ENCODE peak calls at places on chromosomes 12 and 14, in ten cellular contexts. One of them, this sample, is unnamed.
A peak's percentile ranks its signal among the peaks of the same experiment; 100 is the strongest.

GRCh38 chr12:27382126-27382795 is 49.6 kb downstream of the BMAL2 start:
- DNase-seq in A549: no peak
- DNase-seq in neuronal stem cell: no peak
- DNase-seq in pancreas: no peak
- DNase-seq in mammary epithelial cell: no peak
- DNase-seq in effector memory CD4-positive, alpha-beta T cell: no peak
- DNase-seq in CD8-positive, alpha-beta memory T cell: no peak
- DNase-seq in fibroblast of lung: peak; percentile 9
- DNase-seq in Panc1: no peak
- DNase-seq in neural progenitor cell: no peak
- DNase-seq in this sample: no peak

GRCh38 chr12:8894986-8895385 is 19.3 kb upstream of the PHC1 start:
- DNase-seq in mammary epithelial cell: no peak
- DNase-seq in effector memory CD4-positive, alpha-beta T cell: no peak
- DNase-seq in A549: no peak
- DNase-seq in neural progenitor cell: no peak
- DNase-seq in CD8-positive, alpha-beta memory T cell: no peak
- DNase-seq in Panc1: no peak
- DNase-seq in neuronal stem cell: no peak
- DNase-seq in fibroblast of lung: no peak
- DNase-seq in pancreas: no peak
- DNase-seq in this sample: no peak

GRCh38 chr14:51097287-51097686 is 2.4 kb upstream of the TRIM9 start:
- DNase-seq in pancreas: no peak
- DNase-seq in neural progenitor cell: no peak
- DNase-seq in CD8-positive, alpha-beta memory T cell: no peak
- DNase-seq in fibroblast of lung: no peak
- DNase-seq in neuronal stem cell: no peak
- DNase-seq in A549: no peak
- DNase-seq in mammary epithelial cell: no peak
- DNase-seq in Panc1: no peak
- DNase-seq in effector memory CD4-positive, alpha-beta T cell: no peak
- DNase-seq in this sample: no peak

GRCh38 chr12:132066345-132066685 is 77.8 kb downstream of the DDX51 start:
- DNase-seq in CD8-positive, alpha-beta memory T cell: no peak
- DNase-seq in A549: no peak
- DNase-seq in pancreas: no peak
- DNase-seq in effector memory CD4-positive, alpha-beta T cell: no peak
- DNase-seq in neural progenitor cell: no peak
- DNase-seq in fibroblast of lung: no peak
- DNase-seq in mammary epithelial cell: no peak
- DNase-seq in Panc1: no peak
- DNase-seq in neuronal stem cell: no peak
- DNase-seq in this sample: no peak

GRCh38 chr14:54565236-54566151 is 1.4 kb upstream of the SAMD4A start:
- DNase-seq in A549: peak; percentile 83
- DNase-seq in neuronal stem cell: peak; percentile 80
- DNase-seq in neural progenitor cell: peak; percentile 88
- DNase-seq in pancreas: peak; percentile 96
- DNase-seq in fibroblast of lung: peak; percentile 90
- DNase-seq in Panc1: no peak
- DNase-seq in mammary epithelial cell: peak; percentile 79
- DNase-seq in effector memory CD4-positive, alpha-beta T cell: peak; percentile 71
- DNase-seq in CD8-positive, alpha-beta memory T cell: peak; percentile 62
- DNase-seq in this sample: peak; percentile 97

GRCh38 chr14:105945891-105946290 is 419.5 kb downstream of the TMEM121 start:
- DNase-seq in A549: peak; percentile 8
- DNase-seq in effector memory CD4-positive, alpha-beta T cell: no peak
- DNase-seq in Panc1: no peak
- DNase-seq in pancreas: peak; percentile 90
- DNase-seq in mammary epithelial cell: no peak
- DNase-seq in CD8-positive, alpha-beta memory T cell: no peak
- DNase-seq in neural progenitor cell: no peak
- DNase-seq in neuronal stem cell: no peak
- DNase-seq in fibroblast of lung: no peak
- DNase-seq in this sample: no peak

GRCh38 chr12:46524778-46525177 is 152.2 kb upstream of the SLC38A2 start:
- DNase-seq in effector memory CD4-positive, alpha-beta T cell: no peak
- DNase-seq in Panc1: no peak
- DNase-seq in neural progenitor cell: no peak
- DNase-seq in mammary epithelial cell: no peak
- DNase-seq in neuronal stem cell: no peak
- DNase-seq in fibroblast of lung: peak; percentile 78
- DNase-seq in A549: peak; percentile 27
- DNase-seq in CD8-positive, alpha-beta memory T cell: no peak
- DNase-seq in pancreas: no peak
- DNase-seq in this sample: peak; percentile 96

GRCh38 chr12:81450920-81451739 is 308.0 kb downstream of the PPFIA2 start:
- DNase-seq in mammary epithelial cell: peak; percentile 40
- DNase-seq in neural progenitor cell: peak; percentile 92
- DNase-seq in effector memory CD4-positive, alpha-beta T cell: no peak
- DNase-seq in neuronal stem cell: peak; percentile 61
- DNase-seq in CD8-positive, alpha-beta memory T cell: no peak
- DNase-seq in fibroblast of lung: peak; percentile 76
- DNase-seq in pancreas: no peak
- DNase-seq in Panc1: peak; percentile 12
- DNase-seq in A549: peak; percentile 79
- DNase-seq in this sample: no peak

GRCh38 chr12:74689929-74690328 is 152.3 kb downstream of the ATXN7L3B start:
- DNase-seq in Panc1: no peak
- DNase-seq in neural progenitor cell: no peak
- DNase-seq in neuronal stem cell: no peak
- DNase-seq in mammary epithelial cell: no peak
- DNase-seq in pancreas: no peak
- DNase-seq in CD8-positive, alpha-beta memory T cell: no peak
- DNase-seq in effector memory CD4-positive, alpha-beta T cell: no peak
- DNase-seq in A549: no peak
- DNase-seq in fibroblast of lung: no peak
- DNase-seq in this sample: no peak

GRCh38 chr12:23098110-23099049 is 473.4 kb downstream of the ETNK1 start:
- DNase-seq in mammary epithelial cell: no peak
- DNase-seq in neuronal stem cell: no peak
- DNase-seq in effector memory CD4-positive, alpha-beta T cell: no peak
- DNase-seq in neural progenitor cell: no peak
- DNase-seq in CD8-positive, alpha-beta memory T cell: no peak
- DNase-seq in A549: no peak
- DNase-seq in pancreas: no peak
- DNase-seq in Panc1: no peak
- DNase-seq in fibroblast of lung: peak; percentile 51
- DNase-seq in this sample: no peak

GRCh38 chr14:54465654-54466053 is 23.1 kb downstream of the GMFB start:
- DNase-seq in mammary epithelial cell: no peak
- DNase-seq in Panc1: no peak
- DNase-seq in neural progenitor cell: no peak
- DNase-seq in CD8-positive, alpha-beta memory T cell: no peak
- DNase-seq in A549: no peak
- DNase-seq in effector memory CD4-positive, alpha-beta T cell: no peak
- DNase-seq in fibroblast of lung: no peak
- DNase-seq in pancreas: no peak
- DNase-seq in neuronal stem cell: no peak
- DNase-seq in this sample: no peak

GRCh38 chr12:9406564-9407424 is 198.6 kb upstream of the PZP start:
- DNase-seq in Panc1: no peak
- DNase-seq in CD8-positive, alpha-beta memory T cell: no peak
- DNase-seq in mammary epithelial cell: no peak
- DNase-seq in pancreas: no peak
- DNase-seq in A549: no peak
- DNase-seq in neuronal stem cell: no peak
- DNase-seq in effector memory CD4-positive, alpha-beta T cell: no peak
- DNase-seq in neural progenitor cell: peak; percentile 31
- DNase-seq in fibroblast of lung: no peak
- DNase-seq in this sample: no peak

DNA sequence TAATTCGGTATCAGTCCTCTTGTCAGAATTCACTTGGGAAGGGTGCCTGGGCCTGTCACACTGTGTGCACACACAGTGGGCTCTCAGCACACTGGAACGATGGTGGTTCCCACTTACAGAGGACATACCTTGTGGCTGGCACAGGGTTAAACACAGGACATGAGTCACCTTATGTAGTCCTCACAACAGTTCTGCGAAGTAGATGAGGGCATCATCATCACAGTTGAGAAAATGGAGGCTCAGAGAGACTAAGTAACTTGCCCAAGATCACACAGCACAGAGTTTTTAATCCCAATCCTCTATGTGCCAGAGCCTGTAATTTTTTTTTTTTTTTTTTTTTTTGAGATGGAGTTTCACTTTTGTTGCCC is 90.7 kb downstream of the NINJ2 start:
- DNase-seq in fibroblast of lung: peak; percentile 39
- DNase-seq in CD8-positive, alpha-beta memory T cell: no peak
- DNase-seq in pancreas: no peak
- DNase-seq in Panc1: peak; percentile 17
- DNase-seq in mammary epithelial cell: peak; percentile 43
- DNase-seq in neural progenitor cell: no peak
- DNase-seq in neuronal stem cell: no peak
- DNase-seq in effector memory CD4-positive, alpha-beta T cell: no peak
- DNase-seq in A549: peak; percentile 56
- DNase-seq in this sample: no peak
- H3K27ac ChIP-seq in fibroblast of lung: no peak overlapping the region
- H3K27ac ChIP-seq in CD8-positive, alpha-beta memory T cell: no peak overlapping the region
- H3K27ac ChIP-seq in pancreas: no peak overlapping the region
- H3K27ac ChIP-seq in Panc1: peak overlapping the region; percentile 98
- H3K27ac ChIP-seq in mammary epithelial cell: peak overlapping the region; percentile 91
- H3K27ac ChIP-seq in neural progenitor cell: no peak overlapping the region
- H3K27ac ChIP-seq in neuronal stem cell: no peak overlapping the region
- H3K27ac ChIP-seq in effector memory CD4-positive, alpha-beta T cell: no peak overlapping the region
- H3K27ac ChIP-seq in A549: peak overlapping the region; percentile 98
- H3K27ac ChIP-seq in this sample: peak overlapping the region; percentile 87

GRCh38 chr14:100372357-100373048 is 49.4 kb downstream of the SLC25A47 start:
- DNase-seq in mammary epithelial cell: no peak
- DNase-seq in fibroblast of lung: no peak
- DNase-seq in pancreas: no peak
- DNase-seq in A549: no peak
- DNase-seq in CD8-positive, alpha-beta memory T cell: no peak
- DNase-seq in Panc1: no peak
- DNase-seq in effector memory CD4-positive, alpha-beta T cell: no peak
- DNase-seq in neuronal stem cell: no peak
- DNase-seq in neural progenitor cell: peak; percentile 59
- DNase-seq in this sample: no peak
- H3K27ac ChIP-seq in mammary epithelial cell: no peak overlapping the region
- H3K27ac ChIP-seq in fibroblast of lung: no peak overlapping the region
- H3K27ac ChIP-seq in pancreas: no peak overlapping the region
- H3K27ac ChIP-seq in A549: no peak overlapping the region
- H3K27ac ChIP-seq in CD8-positive, alpha-beta memory T cell: peak overlapping the region; percentile 84
- H3K27ac ChIP-seq in Panc1: no peak overlapping the region
- H3K27ac ChIP-seq in effector memory CD4-positive, alpha-beta T cell: no peak overlapping the region
- H3K27ac ChIP-seq in neuronal stem cell: no peak overlapping the region
- H3K27ac ChIP-seq in neural progenitor cell: no peak overlapping the region
- H3K27ac ChIP-seq in this sample: no peak overlapping the region

GRCh38 chr14:23639891-23640523 is 3.8 kb downstream of the DHRS2 start:
- DNase-seq in effector memory CD4-positive, alpha-beta T cell: no peak
- DNase-seq in CD8-positive, alpha-beta memory T cell: no peak
- DNase-seq in mammary epithelial cell: no peak
- DNase-seq in A549: no peak
- DNase-seq in neuronal stem cell: no peak
- DNase-seq in neural progenitor cell: no peak
- DNase-seq in fibroblast of lung: no peak
- DNase-seq in pancreas: no peak
- DNase-seq in Panc1: no peak
- DNase-seq in this sample: no peak

GRCh38 chr14:23641180-23641914 is 5.2 kb downstream of the DHRS2 start:
- DNase-seq in CD8-positive, alpha-beta memory T cell: no peak
- DNase-seq in Panc1: no peak
- DNase-seq in A549: no peak
- DNase-seq in mammary epithelial cell: no peak
- DNase-seq in neural progenitor cell: no peak
- DNase-seq in fibroblast of lung: no peak
- DNase-seq in pancreas: no peak
- DNase-seq in effector memory CD4-positive, alpha-beta T cell: no peak
- DNase-seq in neuronal stem cell: no peak
- DNase-seq in this sample: no peak

GRCh38 chr14:23638414-23639047 is 2.4 kb downstream of the DHRS2 start:
- DNase-seq in Panc1: no peak
- DNase-seq in fibroblast of lung: no peak
- DNase-seq in pancreas: no peak
- DNase-seq in neuronal stem cell: no peak
- DNase-seq in mammary epithelial cell: peak; percentile 12
- DNase-seq in A549: no peak
- DNase-seq in CD8-positive, alpha-beta memory T cell: no peak
- DNase-seq in neural progenitor cell: no peak
- DNase-seq in effector memory CD4-positive, alpha-beta T cell: no peak
- DNase-seq in this sample: no peak

GRCh38 chr14:23640524-23641141 is 4.5 kb downstream of the DHRS2 start:
- DNase-seq in effector memory CD4-positive, alpha-beta T cell: no peak
- DNase-seq in pancreas: no peak
- DNase-seq in CD8-positive, alpha-beta memory T cell: no peak
- DNase-seq in mammary epithelial cell: peak; percentile 16
- DNase-seq in Panc1: no peak
- DNase-seq in fibroblast of lung: peak; percentile 2
- DNase-seq in neuronal stem cell: no peak
- DNase-seq in neural progenitor cell: no peak
- DNase-seq in A549: no peak
- DNase-seq in this sample: peak; percentile 80

DNA sequence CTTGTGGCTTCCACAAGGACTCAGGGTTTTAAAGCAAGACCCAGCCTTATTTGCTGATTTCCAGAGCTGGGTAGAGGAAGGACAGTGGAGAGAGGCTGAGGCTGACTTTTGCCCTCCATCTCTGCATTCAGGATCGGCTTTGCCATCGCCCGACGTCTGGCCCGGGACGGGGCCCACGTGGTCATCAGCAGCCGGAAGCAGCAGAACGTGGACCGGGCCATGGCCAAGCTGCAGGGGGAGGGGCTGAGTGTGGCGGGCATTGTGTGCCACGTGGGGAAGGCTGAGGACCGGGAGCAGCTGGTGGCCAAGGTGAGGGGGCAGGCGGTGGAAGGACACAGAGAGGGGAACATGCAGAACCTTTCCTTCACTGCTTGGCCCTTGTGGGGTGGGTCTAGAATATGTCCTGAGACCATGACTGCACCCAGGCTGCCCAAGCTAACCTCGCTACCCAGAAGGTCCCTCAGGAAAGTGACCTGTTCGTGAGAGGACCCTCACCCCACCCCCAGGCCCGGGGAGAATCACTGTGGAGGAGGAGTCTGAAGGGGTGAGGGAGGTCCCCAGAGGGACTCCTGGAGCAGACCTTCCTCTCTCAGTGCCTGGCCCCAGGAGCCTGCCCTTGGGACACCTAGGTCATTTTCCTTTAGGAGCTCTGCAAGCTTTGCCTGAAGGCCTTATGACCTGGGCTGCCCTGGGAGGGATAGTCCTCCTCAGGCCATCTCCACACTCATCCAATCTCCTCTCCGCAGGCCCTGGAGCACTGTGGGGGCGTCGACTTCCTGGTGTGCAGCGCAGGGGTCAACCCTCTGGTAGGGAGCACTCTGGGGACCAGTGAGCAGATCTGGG is 3.1 kb downstream of the DHRS2 start:
- DNase-seq in neural progenitor cell: no peak
- DNase-seq in neuronal stem cell: no peak
- DNase-seq in CD8-positive, alpha-beta memory T cell: no peak
- DNase-seq in mammary epithelial cell: no peak
- DNase-seq in Panc1: no peak
- DNase-seq in fibroblast of lung: no peak
- DNase-seq in A549: no peak
- DNase-seq in effector memory CD4-positive, alpha-beta T cell: no peak
- DNase-seq in pancreas: no peak
- DNase-seq in this sample: no peak
- H3K27ac ChIP-seq in neural progenitor cell: no peak overlapping the region
- H3K27ac ChIP-seq in neuronal stem cell: no peak overlapping the region
- H3K27ac ChIP-seq in CD8-positive, alpha-beta memory T cell: no peak overlapping the region
- H3K27ac ChIP-seq in mammary epithelial cell: no peak overlapping the region
- H3K27ac ChIP-seq in Panc1: no peak overlapping the region
- H3K27ac ChIP-seq in fibroblast of lung: no peak overlapping the region
- H3K27ac ChIP-seq in A549: no peak overlapping the region
- H3K27ac ChIP-seq in effector memory CD4-positive, alpha-beta T cell: no peak overlapping the region
- H3K27ac ChIP-seq in pancreas: no peak overlapping the region
- H3K27ac ChIP-seq in this sample: peak overlapping the region; percentile 76

GRCh38 chr12:124633269-124633953 is 66.0 kb upstream of the NCOR2 start:
- DNase-seq in neural progenitor cell: no peak
- DNase-seq in effector memory CD4-positive, alpha-beta T cell: no peak
- DNase-seq in fibroblast of lung: peak; percentile 66
- DNase-seq in A549: peak; percentile 85
- DNase-seq in Panc1: no peak
- DNase-seq in pancreas: no peak
- DNase-seq in CD8-positive, alpha-beta memory T cell: no peak
- DNase-seq in neuronal stem cell: no peak
- DNase-seq in mammary epithelial cell: peak; percentile 70
- DNase-seq in this sample: no peak
- H3K27ac ChIP-seq in neural progenitor cell: no peak overlapping the region
- H3K27ac ChIP-seq in effector memory CD4-positive, alpha-beta T cell: no peak overlapping the region
- H3K27ac ChIP-seq in fibroblast of lung: no peak overlapping the region
- H3K27ac ChIP-seq in A549: peak overlapping the region; percentile 82
- H3K27ac ChIP-seq in Panc1: peak overlapping the region; percentile 42
- H3K27ac ChIP-seq in pancreas: no peak overlapping the region
- H3K27ac ChIP-seq in CD8-positive, alpha-beta memory T cell: no peak overlapping the region
- H3K27ac ChIP-seq in neuronal stem cell: no peak overlapping the region
- H3K27ac ChIP-seq in mammary epithelial cell: peak overlapping the region; percentile 90
- H3K27ac ChIP-seq in this sample: peak overlapping the region; percentile 28

This sample was measured in uterus.